ENCODE peak calls at places on chromosomes 6 and 20, in four cellular contexts. One of them, this sample, is unnamed.

GRCh38 chr20:53815509-53815908 is 221.9 kb upstream of the ZNF217 start:
- DNase-seq in GM03348: no peak
- DNase-seq in A549: no peak
- DNase-seq in NCI-H774: no peak
- DNase-seq in this sample: no peak

GRCh38 chr20:14600527-14600926 is 263.1 kb upstream of the FLRT3 start:
- DNase-seq in GM03348: no peak
- DNase-seq in A549: no peak
- DNase-seq in NCI-H774: no peak
- DNase-seq in this sample: no peak

GRCh38 chr6:138310294-138310693 is 67.4 kb upstream of the SMIM28 start:
- DNase-seq in GM03348: no peak
- DNase-seq in A549: no peak
- DNase-seq in NCI-H774: peak; percentile 81
- DNase-seq in this sample: peak; percentile 47

GRCh38 chr20:47356220-47356525 is 326 bp downstream of the ZMYND8 start:
- DNase-seq in GM03348: no peak
- DNase-seq in A549: no peak
- DNase-seq in NCI-H774: no peak
- DNase-seq in this sample: no peak

GRCh38 chr20:17935186-17935585 is 33.4 kb downstream of the SNX5 start:
- DNase-seq in GM03348: peak; percentile 43
- DNase-seq in A549: no peak
- DNase-seq in NCI-H774: no peak
- DNase-seq in this sample: no peak

GRCh38 chr20:43838703-43839060 is 76.0 kb upstream of the TOX2 start:
- DNase-seq in GM03348: no peak
- DNase-seq in A549: no peak
- DNase-seq in NCI-H774: no peak
- DNase-seq in this sample: no peak

GRCh38 chr20:48619126-48620101 is 208.4 kb downstream of the PREX1 start:
- DNase-seq in GM03348: no peak
- DNase-seq in A549: no peak
- DNase-seq in NCI-H774: no peak
- DNase-seq in this sample: no peak

GRCh38 chr6:40344566-40345185 is 242.5 kb downstream of the LRFN2 start:
- DNase-seq in GM03348: no peak
- DNase-seq in A549: no peak
- DNase-seq in NCI-H774: no peak
- DNase-seq in this sample: no peak

GRCh38 chr20:24768226-24768625 is 180.8 kb upstream of the CST7 start:
- DNase-seq in GM03348: no peak
- DNase-seq in A549: no peak
- DNase-seq in NCI-H774: no peak
- DNase-seq in this sample: no peak

GRCh38 chr20:58584881-58585752 is 66.0 kb upstream of the STX16 start:
- DNase-seq in GM03348: no peak
- DNase-seq in A549: no peak
- DNase-seq in NCI-H774: no peak
- DNase-seq in this sample: no peak

This sample was measured in NCI-H1417.